ENCODE peak calls at places on chromosomes 11 and 22, in ten cellular contexts. Z is neural crest cell, G is osteocyte, R is left lung, A is progenitor cell of endocrine pancreas, J is sigmoid colon, D is Peyer's patch, H is endothelial cell, X is lower leg skin, Y is GM13977. B is an unnamed sample.

GRCh38 chr11:116928845-116929244 is 91.4 kb upstream of the APOA1 start:
- DNase-seq in Z (no peak), G (no peak), R (no peak), A (no peak), J (no peak), D (no peak), H (no peak), X (no peak), Y (no peak), B (no peak)

GRCh38 chr11:67630943-67631331 is 1.2 kb upstream of the NUDT8 start:
- DNase-seq in Z (no peak), G (no peak), R (peak; percentile 80), A (no peak), J (no peak), D (peak; percentile 54), H (no peak), X (no peak), Y (no peak), B (peak; percentile 36)

GRCh38 chr22:17896552-17896951 is 122.3 kb upstream of the BID start:
- DNase-seq in Z (no peak), G (no peak), R (no peak), A (peak; percentile 25), J (peak; percentile 81), D (no peak), H (peak; percentile 42), X (no peak), Y (no peak), B (no peak)

GRCh38 chr11:118933486-118933885 is 7.8 kb upstream of the BCL9L start:
- DNase-seq in Z (no peak), G (no peak), R (no peak), A (no peak), J (peak; percentile 86), D (no peak), H (no peak), X (no peak), Y (no peak), B (no peak)

GRCh38 chr22:42330170-42330569 is 59.7 kb upstream of the TCF20 start:
- DNase-seq in Z (no peak), G (no peak), R (no peak), A (no peak), J (no peak), D (no peak), H (no peak), X (no peak), Y (no peak), B (no peak)

GRCh38 chr11:17609536-17610401 is 62.7 kb downstream of the OTOG start:
- DNase-seq in Z (no peak), G (peak; percentile 80), R (no peak), A (no peak), J (no peak), D (peak; percentile 36), H (no peak), X (no peak), Y (no peak), B (no peak)

GRCh38 chr11:66725646-66726045 is 3.4 kb downstream of the SPTBN2 start:
- DNase-seq in Z (no peak), G (no peak), R (peak; percentile 23), A (no peak), J (peak; percentile 37), D (no peak), H (no peak), X (no peak), Y (no peak), B (no peak)

GRCh38 chr22:29204617-29205183 is 996 bp upstream of the EMID1 start:
- DNase-seq in Z (no peak), G (no peak), R (no peak), A (no peak), J (no peak), D (no peak), H (no peak), X (no peak), Y (peak; percentile 21), B (peak; percentile 38)

DNA sequence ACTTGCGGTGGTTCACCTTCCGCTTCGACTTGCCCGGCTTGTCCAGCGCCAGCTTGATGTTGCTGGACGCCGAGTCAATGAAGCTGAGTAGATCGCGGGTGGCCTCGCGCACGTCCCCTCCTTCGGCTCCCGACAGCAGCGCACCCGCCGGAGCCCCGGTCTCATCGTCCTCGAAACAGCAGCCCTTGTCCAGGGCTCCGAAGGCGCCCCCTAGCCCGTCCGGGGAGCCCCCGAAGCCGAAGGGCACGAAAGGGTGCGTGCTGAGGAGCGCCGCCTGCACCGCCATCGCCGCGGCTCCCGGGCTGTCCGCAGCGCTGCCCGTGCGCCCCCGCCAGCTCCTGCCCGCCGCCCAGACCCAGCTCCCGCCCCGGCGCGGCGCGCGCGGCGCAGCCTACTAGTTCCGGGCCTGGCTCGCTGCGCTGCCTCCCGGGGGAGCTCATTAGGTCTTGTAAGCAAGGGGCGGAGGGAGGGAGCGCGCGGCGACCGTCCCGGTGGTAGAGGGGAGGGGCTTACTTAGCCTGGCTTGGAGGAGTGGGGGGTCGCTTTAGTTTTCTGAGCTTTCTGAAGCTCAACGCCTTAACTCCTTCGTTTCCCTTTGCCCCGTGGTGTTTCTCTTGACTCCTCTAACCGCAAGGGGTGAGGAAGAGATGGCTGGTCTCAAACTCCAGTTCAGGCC is at the start of gene FAM181B:
- DNase-seq in Z (peak; percentile 70), G (peak; percentile 86), R (peak; percentile 84), A (peak; percentile 82), J (peak; percentile 72), D (peak; percentile 48), H (peak; percentile 63), X (no peak), Y (no peak), B (no peak)
- TF ChIP-seq CTCF in Z (peak; percentile 16), G (peak; percentile 3), R (no peak), A (no peak), J (no peak), D (no peak), H (no peak), X (no peak), Y (no peak), B (no peak)

GRCh38 chr11:68643576-68643975 is 40.8 kb upstream of the GAL start:
- DNase-seq in Z (no peak), G (no peak), R (no peak), A (no peak), J (no peak), D (no peak), H (no peak), X (no peak), Y (no peak), B (no peak)
- TF ChIP-seq CTCF in Z (no peak), G (peak; percentile 32), R (no peak), A (no peak), J (no peak), D (no peak), H (no peak), X (no peak), Y (no peak), B (no peak)

GRCh38 chr22:44369241-44369652 is 56.5 kb upstream of the SHISAL1 start:
- DNase-seq in Z (no peak), G (no peak), R (peak; percentile 68), A (no peak), J (peak; percentile 49), D (no peak), H (peak; percentile 29), X (no peak), Y (no peak), B (peak; percentile 30)
- TF ChIP-seq CTCF in Z (peak; percentile 38), G (peak; percentile 11), R (no peak), A (peak; percentile 27), J (no peak), D (no peak), H (peak; percentile 55), X (no peak), Y (peak; percentile 8), B (no peak)

GRCh38 chr11:107606122-107606521 is 15.2 kb downstream of the ELMOD1 start:
- DNase-seq in Z (no peak), G (no peak), R (no peak), A (no peak), J (no peak), D (no peak), H (no peak), X (no peak), Y (no peak), B (no peak)
- TF ChIP-seq CTCF in Z (no peak), G (no peak), R (no peak), A (no peak), J (no peak), D (no peak), H (no peak), X (no peak), Y (peak; percentile 12), B (no peak)

DNA sequence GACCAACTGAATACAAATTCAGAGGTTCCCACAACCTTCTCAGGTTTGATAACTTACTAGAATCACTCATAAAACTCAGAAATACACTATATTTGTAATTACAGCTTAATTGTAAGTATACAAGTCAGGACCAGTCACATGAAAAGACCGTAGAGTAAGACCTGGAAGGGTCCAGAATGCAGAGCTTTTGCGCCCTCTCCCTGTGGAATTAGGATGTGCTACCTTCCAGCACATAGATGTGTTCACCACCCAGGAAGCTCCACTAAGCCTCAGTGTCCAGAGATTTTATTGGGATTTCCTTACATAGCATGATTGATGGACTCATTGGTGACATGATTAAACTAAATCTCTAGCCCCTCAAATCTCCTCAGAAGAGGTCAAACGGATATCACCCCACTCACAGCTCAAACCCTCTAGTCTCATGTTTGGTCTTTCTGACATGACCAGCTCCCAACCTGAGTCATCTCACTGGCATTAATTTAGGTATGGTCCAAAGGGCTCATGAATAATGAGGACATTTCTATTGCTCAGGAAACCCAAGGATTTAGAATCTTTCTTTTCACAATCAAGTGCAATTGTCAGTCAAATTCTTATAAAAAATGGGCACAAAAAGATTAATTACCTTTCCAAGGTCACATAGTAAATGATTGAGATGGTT is 77.2 kb upstream of the UBASH3B start:
- DNase-seq in Z (no peak), G (no peak), R (no peak), A (no peak), J (no peak), D (no peak), H (no peak), X (no peak), Y (no peak), B (no peak)
- TF ChIP-seq CTCF in Z (no peak), G (no peak), R (no peak), A (no peak), J (no peak), D (no peak), H (no peak), X (no peak), Y (peak; percentile 21), B (no peak)

GRCh38 chr11:106231591-106231990 is 154.1 kb downstream of the AASDHPPT start:
- DNase-seq in Z (no peak), G (no peak), R (no peak), A (no peak), J (no peak), D (no peak), H (no peak), X (no peak), Y (no peak), B (no peak)
- TF ChIP-seq CTCF in Z (peak; percentile 23), G (peak; percentile 23), R (no peak), A (peak; percentile 7), J (no peak), D (no peak), H (no peak), X (no peak), Y (no peak), B (no peak)

B was measured in CD14-positive monocyte.